ENCODE peak calls at places on chromosomes 16 and 17, in four cellular contexts. Y is heart right ventricle; E is stimulated activated CD8-positive, alpha-beta memory T cell treated with anti-CD3 and anti-CD28 coated beads, Interleukin-15, amount 100 ng/mL, for 1 hour; K is EL. D is an unnamed sample.

GRCh38 chr17:40112191-40112590 is 9.6 kb upstream of the MSL1 start:
- DNase-seq in K (no peak), E (no peak), Y (no peak), D (no peak)

GRCh38 chr16:85503642-85504224 is 109.4 kb upstream of the GSE1 start:
- DNase-seq in Y (no peak), E (no peak), K (no peak), D (no peak)

GRCh38 chr16:85485379-85485778 is 127.7 kb upstream of the GSE1 start:
- DNase-seq in Y (no peak), E (no peak), K (no peak), D (no peak)

GRCh38 chr16:54939537-54940278 is 9.0 kb downstream of the IRX5 start:
- DNase-seq in Y (peak), E (no peak), K (no peak), D (no peak)

GRCh38 chr16:46649571-46649970 is 28.4 kb upstream of the SHCBP1 start:
- DNase-seq in K (no peak), E (no peak), Y (peak), D (no peak)

GRCh38 chr16:73473713-73474112 is 425.8 kb upstream of the ZFHX3 start:
- DNase-seq in K (no peak), E (no peak), Y (no peak), D (no peak)

GRCh38 chr16:80007216-80007615 is 406.7 kb upstream of the MAF start:
- DNase-seq in Y (no peak), E (no peak), K (no peak), D (no peak)

GRCh38 chr17:42281571-42282096 is 5.4 kb upstream of the STAT5B start:
- DNase-seq in E (no peak), K (no peak), Y (no peak), D (peak)

GRCh38 chr17:17808706-17809432 is 27.9 kb downstream of the SREBF1 start:
- DNase-seq in Y (no peak), K (no peak), E (no peak), D (no peak)

GRCh38 chr17:18960241-18960665 is 8.3 kb downstream of the SLC5A10 start:
- DNase-seq in Y (no peak), E (no peak), K (no peak), D (no peak)

GRCh38 chr17:37488009-37488604 is 1.6 kb upstream of the DUSP14 start:
- DNase-seq in Y (peak), K (peak), E (no peak), D (peak)

GRCh38 chr17:2485543-2485942 is 26.1 kb downstream of the METTL16 start:
- DNase-seq in E (no peak), K (no peak), Y (no peak), D (peak)

GRCh38 chr17:79907855-79908254 is 68.6 kb upstream of the CBX4 start:
- DNase-seq in Y (no peak), K (peak), E (no peak), D (peak)

GRCh38 chr17:65145743-65146142 is 8.6 kb downstream of the RGS9 start:
- DNase-seq in K (no peak), E (no peak), Y (no peak), D (no peak)

GRCh38 chr17:80886641-80887573 is 104.7 kb upstream of the CHMP6 start:
- DNase-seq in Y (no peak), E (no peak), K (no peak), D (no peak)

GRCh38 chr16:72355561-72355960 is 183.6 kb upstream of the PMFBP1 start:
- DNase-seq in E (no peak), K (no peak), Y (no peak), D (no peak)

GRCh38 chr16:67215690-67216089 is 11.2 kb upstream of the TMEM208 start:
- DNase-seq in E (no peak), Y (no peak), K (no peak), D (no peak)

GRCh38 chr16:14121135-14121534 is 50.0 kb downstream of the MRTFB start:
- DNase-seq in E (no peak), K (no peak), Y (no peak), D (no peak)

GRCh38 chr17:42122371-42123303 is at the start of gene HSPB9:
- DNase-seq in E (no peak), Y (no peak), K (no peak), D (no peak)

GRCh38 chr16:598823-599739 is 9.2 kb downstream of the RAB40C start:
- DNase-seq in K (no peak), Y (no peak), E (no peak), D (no peak)

GRCh38 chr16:80691111-80691761 is 113.2 kb downstream of the CDYL2 start:
- DNase-seq in K (peak), E (no peak), Y (no peak), D (no peak)

GRCh38 chr16:58393138-58393504 is 850 bp downstream of the GINS3 start:
- DNase-seq in E (no peak), K (peak), Y (no peak), D (no peak)

GRCh38 chr17:32495347-32496253 is 8.8 kb downstream of the CDK5R1 start:
- DNase-seq in E (no peak), Y (peak), K (no peak), D (no peak)

GRCh38 chr16:88627531-88628411 is 10.6 kb upstream of the IL17C start:
- DNase-seq in E (no peak), K (no peak), Y (no peak), D (no peak)

D was measured in adrenal gland.